ENCODE peak calls at places on chromosome 17, in nine cellular contexts. One of them, this sample, is unnamed.

GRCh38 chr17:2095536-2095910 is 40.6 kb downstream of the HIC1 start:
- DNase-seq in nucleus accumbens: no peak
- DNase-seq in COR-L47: no peak
- DNase-seq in lower leg skin: no peak
- DNase-seq in hippocampal formation: no peak
- DNase-seq in Right ventricle myocardium superior: no peak
- DNase-seq in cerebellum: no peak
- DNase-seq in T-helper 2 cell: no peak
- DNase-seq in GF-D8: no peak
- DNase-seq in this sample: peak

GRCh38 chr17:16989953-16990860 is 18.3 kb upstream of the TNFRSF13B start:
- DNase-seq in nucleus accumbens: no peak
- DNase-seq in COR-L47: no peak
- DNase-seq in lower leg skin: peak
- DNase-seq in hippocampal formation: no peak
- DNase-seq in Right ventricle myocardium superior: no peak
- DNase-seq in cerebellum: peak
- DNase-seq in T-helper 2 cell: no peak
- DNase-seq in GF-D8: no peak
- DNase-seq in this sample: no peak

GRCh38 chr17:49217651-49218413 is 7.3 kb downstream of the ABI3 start:
- DNase-seq in nucleus accumbens: no peak
- DNase-seq in COR-L47: no peak
- DNase-seq in lower leg skin: peak
- DNase-seq in hippocampal formation: peak
- DNase-seq in Right ventricle myocardium superior: peak
- DNase-seq in cerebellum: no peak
- DNase-seq in T-helper 2 cell: peak
- DNase-seq in GF-D8: peak
- DNase-seq in this sample: peak

GRCh38 chr17:13085578-13085977 is 67.8 kb upstream of the ELAC2 start:
- DNase-seq in nucleus accumbens: no peak
- DNase-seq in COR-L47: no peak
- DNase-seq in lower leg skin: no peak
- DNase-seq in hippocampal formation: no peak
- DNase-seq in Right ventricle myocardium superior: no peak
- DNase-seq in cerebellum: no peak
- DNase-seq in T-helper 2 cell: no peak
- DNase-seq in GF-D8: no peak
- DNase-seq in this sample: no peak

GRCh38 chr17:35256629-35257028 is 13.8 kb downstream of the SLFN5 start:
- DNase-seq in nucleus accumbens: no peak
- DNase-seq in COR-L47: no peak
- DNase-seq in lower leg skin: no peak
- DNase-seq in hippocampal formation: no peak
- DNase-seq in Right ventricle myocardium superior: no peak
- DNase-seq in cerebellum: no peak
- DNase-seq in T-helper 2 cell: no peak
- DNase-seq in GF-D8: no peak
- DNase-seq in this sample: no peak

GRCh38 chr17:48131216-48131824 is 23.8 kb downstream of the SNX11 start:
- DNase-seq in nucleus accumbens: no peak
- DNase-seq in COR-L47: peak
- DNase-seq in lower leg skin: peak
- DNase-seq in hippocampal formation: peak
- DNase-seq in Right ventricle myocardium superior: no peak
- DNase-seq in cerebellum: peak
- DNase-seq in T-helper 2 cell: peak
- DNase-seq in GF-D8: no peak
- DNase-seq in this sample: peak

GRCh38 chr17:44376124-44376523 is 12.5 kb upstream of the FAM171A2 start:
- DNase-seq in nucleus accumbens: no peak
- DNase-seq in COR-L47: no peak
- DNase-seq in lower leg skin: no peak
- DNase-seq in hippocampal formation: no peak
- DNase-seq in Right ventricle myocardium superior: peak
- DNase-seq in cerebellum: no peak
- DNase-seq in T-helper 2 cell: no peak
- DNase-seq in GF-D8: no peak
- DNase-seq in this sample: peak

GRCh38 chr17:42266918-42267766 is 9.0 kb downstream of the STAT5B start:
- DNase-seq in nucleus accumbens: no peak
- DNase-seq in COR-L47: no peak
- DNase-seq in lower leg skin: no peak
- DNase-seq in hippocampal formation: no peak
- DNase-seq in Right ventricle myocardium superior: no peak
- DNase-seq in cerebellum: no peak
- DNase-seq in T-helper 2 cell: peak
- DNase-seq in GF-D8: peak
- DNase-seq in this sample: no peak

GRCh38 chr17:62681939-62682381 is 54.5 kb downstream of the MRC2 start:
- DNase-seq in nucleus accumbens: no peak
- DNase-seq in COR-L47: no peak
- DNase-seq in lower leg skin: no peak
- DNase-seq in hippocampal formation: peak
- DNase-seq in Right ventricle myocardium superior: no peak
- DNase-seq in cerebellum: no peak
- DNase-seq in T-helper 2 cell: no peak
- DNase-seq in GF-D8: no peak
- DNase-seq in this sample: peak

GRCh38 chr17:19322861-19323260 is 39.7 kb downstream of the B9D1 start:
- DNase-seq in nucleus accumbens: no peak
- DNase-seq in COR-L47: no peak
- DNase-seq in lower leg skin: no peak
- DNase-seq in hippocampal formation: no peak
- DNase-seq in Right ventricle myocardium superior: no peak
- DNase-seq in cerebellum: no peak
- DNase-seq in T-helper 2 cell: no peak
- DNase-seq in GF-D8: no peak
- DNase-seq in this sample: no peak

GRCh38 chr17:48726916-48727286 is 1.6 kb downstream of the HOXB13 start:
- DNase-seq in nucleus accumbens: no peak
- DNase-seq in COR-L47: no peak
- DNase-seq in lower leg skin: no peak
- DNase-seq in hippocampal formation: no peak
- DNase-seq in Right ventricle myocardium superior: no peak
- DNase-seq in cerebellum: no peak
- DNase-seq in T-helper 2 cell: no peak
- DNase-seq in GF-D8: no peak
- DNase-seq in this sample: no peak

GRCh38 chr17:82300707-82301270 is 16.6 kb downstream of the CD7 start:
- DNase-seq in nucleus accumbens: no peak
- DNase-seq in COR-L47: peak
- DNase-seq in lower leg skin: peak
- DNase-seq in hippocampal formation: peak
- DNase-seq in Right ventricle myocardium superior: peak
- DNase-seq in cerebellum: peak
- DNase-seq in T-helper 2 cell: peak
- DNase-seq in GF-D8: no peak
- DNase-seq in this sample: peak

GRCh38 chr17:37732313-37732712 is 12.5 kb downstream of the HNF1B start:
- DNase-seq in nucleus accumbens: no peak
- DNase-seq in COR-L47: no peak
- DNase-seq in lower leg skin: no peak
- DNase-seq in hippocampal formation: no peak
- DNase-seq in Right ventricle myocardium superior: no peak
- DNase-seq in cerebellum: no peak
- DNase-seq in T-helper 2 cell: no peak
- DNase-seq in GF-D8: no peak
- DNase-seq in this sample: no peak

GRCh38 chr17:82858376-82859126 is 18.7 kb upstream of the ZNF750 start:
- DNase-seq in nucleus accumbens: no peak
- DNase-seq in COR-L47: no peak
- DNase-seq in lower leg skin: no peak
- DNase-seq in hippocampal formation: no peak
- DNase-seq in Right ventricle myocardium superior: no peak
- DNase-seq in cerebellum: no peak
- DNase-seq in T-helper 2 cell: no peak
- DNase-seq in GF-D8: no peak
- DNase-seq in this sample: no peak

GRCh38 chr17:43641416-43641815 is 20.3 kb downstream of the MEOX1 start:
- DNase-seq in nucleus accumbens: no peak
- DNase-seq in COR-L47: no peak
- DNase-seq in lower leg skin: no peak
- DNase-seq in hippocampal formation: no peak
- DNase-seq in Right ventricle myocardium superior: no peak
- DNase-seq in cerebellum: no peak
- DNase-seq in T-helper 2 cell: no peak
- DNase-seq in GF-D8: no peak
- DNase-seq in this sample: peak

GRCh38 chr17:80123791-80124190 is 22.4 kb downstream of the GAA start:
- DNase-seq in nucleus accumbens: no peak
- DNase-seq in COR-L47: no peak
- DNase-seq in lower leg skin: peak
- DNase-seq in hippocampal formation: no peak
- DNase-seq in Right ventricle myocardium superior: no peak
- DNase-seq in cerebellum: no peak
- DNase-seq in T-helper 2 cell: no peak
- DNase-seq in GF-D8: no peak
- DNase-seq in this sample: no peak

GRCh38 chr17:80069886-80070177 is 31.5 kb upstream of the GAA start:
- DNase-seq in nucleus accumbens: no peak
- DNase-seq in COR-L47: no peak
- DNase-seq in lower leg skin: no peak
- DNase-seq in hippocampal formation: no peak
- DNase-seq in Right ventricle myocardium superior: peak
- DNase-seq in cerebellum: no peak
- DNase-seq in T-helper 2 cell: no peak
- DNase-seq in GF-D8: no peak
- DNase-seq in this sample: no peak

GRCh38 chr17:47735536-47736011 is 2.5 kb downstream of the TBX21 start:
- DNase-seq in nucleus accumbens: no peak
- DNase-seq in COR-L47: no peak
- DNase-seq in lower leg skin: no peak
- DNase-seq in hippocampal formation: no peak
- DNase-seq in Right ventricle myocardium superior: no peak
- DNase-seq in cerebellum: no peak
- DNase-seq in T-helper 2 cell: no peak
- DNase-seq in GF-D8: no peak
- DNase-seq in this sample: no peak

GRCh38 chr17:46995841-46996571 is 17.0 kb upstream of the RPRML start:
- DNase-seq in nucleus accumbens: no peak
- DNase-seq in COR-L47: no peak
- DNase-seq in lower leg skin: no peak
- DNase-seq in hippocampal formation: no peak
- DNase-seq in Right ventricle myocardium superior: no peak
- DNase-seq in cerebellum: no peak
- DNase-seq in T-helper 2 cell: no peak
- DNase-seq in GF-D8: no peak
- DNase-seq in this sample: no peak

GRCh38 chr17:73133911-73134649 is 30.7 kb upstream of the SSTR2 start:
- DNase-seq in nucleus accumbens: no peak
- DNase-seq in COR-L47: no peak
- DNase-seq in lower leg skin: no peak
- DNase-seq in hippocampal formation: no peak
- DNase-seq in Right ventricle myocardium superior: no peak
- DNase-seq in cerebellum: no peak
- DNase-seq in T-helper 2 cell: no peak
- DNase-seq in GF-D8: peak
- DNase-seq in this sample: no peak

GRCh38 chr17:1574697-1575471 is 12.3 kb upstream of the PITPNA start:
- DNase-seq in nucleus accumbens: no peak
- DNase-seq in COR-L47: no peak
- DNase-seq in lower leg skin: peak
- DNase-seq in hippocampal formation: no peak
- DNase-seq in Right ventricle myocardium superior: no peak
- DNase-seq in cerebellum: no peak
- DNase-seq in T-helper 2 cell: no peak
- DNase-seq in GF-D8: no peak
- DNase-seq in this sample: no peak

GRCh38 chr17:79078476-79079190 is 4.0 kb downstream of the ENGASE start:
- DNase-seq in nucleus accumbens: no peak
- DNase-seq in COR-L47: no peak
- DNase-seq in lower leg skin: no peak
- DNase-seq in hippocampal formation: no peak
- DNase-seq in Right ventricle myocardium superior: peak
- DNase-seq in cerebellum: no peak
- DNase-seq in T-helper 2 cell: no peak
- DNase-seq in GF-D8: no peak
- DNase-seq in this sample: no peak

GRCh38 chr17:49589556-49589885 is 13.8 kb downstream of the NXPH3 start:
- DNase-seq in nucleus accumbens: no peak
- DNase-seq in COR-L47: no peak
- DNase-seq in lower leg skin: no peak
- DNase-seq in hippocampal formation: no peak
- DNase-seq in Right ventricle myocardium superior: no peak
- DNase-seq in cerebellum: peak
- DNase-seq in T-helper 2 cell: no peak
- DNase-seq in GF-D8: no peak
- DNase-seq in this sample: no peak

GRCh38 chr17:48543854-48544355 is 1.0 kb downstream of the HOXB2 start:
- DNase-seq in nucleus accumbens: no peak
- DNase-seq in COR-L47: no peak
- DNase-seq in lower leg skin: no peak
- DNase-seq in hippocampal formation: no peak
- DNase-seq in Right ventricle myocardium superior: no peak
- DNase-seq in cerebellum: no peak
- DNase-seq in T-helper 2 cell: no peak
- DNase-seq in GF-D8: no peak
- DNase-seq in this sample: no peak

GRCh38 chr17:27466376-27466747 is 10.1 kb downstream of the KSR1 start:
- DNase-seq in nucleus accumbens: no peak
- DNase-seq in COR-L47: no peak
- DNase-seq in lower leg skin: no peak
- DNase-seq in hippocampal formation: no peak
- DNase-seq in Right ventricle myocardium superior: no peak
- DNase-seq in cerebellum: no peak
- DNase-seq in T-helper 2 cell: no peak
- DNase-seq in GF-D8: no peak
- DNase-seq in this sample: no peak

GRCh38 chr17:69945698-69946185 is 129.3 kb upstream of the KCNJ16 start:
- DNase-seq in nucleus accumbens: no peak
- DNase-seq in COR-L47: no peak
- DNase-seq in lower leg skin: no peak
- DNase-seq in hippocampal formation: no peak
- DNase-seq in Right ventricle myocardium superior: no peak
- DNase-seq in cerebellum: no peak
- DNase-seq in T-helper 2 cell: no peak
- DNase-seq in GF-D8: no peak
- DNase-seq in this sample: peak

GRCh38 chr17:32285286-32285685 is 19.7 kb downstream of the RHBDL3 start:
- DNase-seq in nucleus accumbens: no peak
- DNase-seq in COR-L47: no peak
- DNase-seq in lower leg skin: no peak
- DNase-seq in hippocampal formation: no peak
- DNase-seq in Right ventricle myocardium superior: no peak
- DNase-seq in cerebellum: no peak
- DNase-seq in T-helper 2 cell: no peak
- DNase-seq in GF-D8: no peak
- DNase-seq in this sample: no peak

GRCh38 chr17:50198026-50198669 is 3.3 kb downstream of the COL1A1 start:
- DNase-seq in nucleus accumbens: no peak
- DNase-seq in COR-L47: peak
- DNase-seq in lower leg skin: no peak
- DNase-seq in hippocampal formation: peak
- DNase-seq in Right ventricle myocardium superior: peak
- DNase-seq in cerebellum: no peak
- DNase-seq in T-helper 2 cell: peak
- DNase-seq in GF-D8: no peak
- DNase-seq in this sample: peak

GRCh38 chr17:77829871-77830799 is 128.4 kb upstream of the TNRC6C start:
- DNase-seq in nucleus accumbens: no peak
- DNase-seq in COR-L47: no peak
- DNase-seq in lower leg skin: no peak
- DNase-seq in hippocampal formation: no peak
- DNase-seq in Right ventricle myocardium superior: peak
- DNase-seq in cerebellum: no peak
- DNase-seq in T-helper 2 cell: no peak
- DNase-seq in GF-D8: no peak
- DNase-seq in this sample: peak

GRCh38 chr17:21239680-21240374 is 13.4 kb downstream of the NATD1 start:
- DNase-seq in nucleus accumbens: no peak
- DNase-seq in COR-L47: no peak
- DNase-seq in lower leg skin: no peak
- DNase-seq in hippocampal formation: no peak
- DNase-seq in Right ventricle myocardium superior: no peak
- DNase-seq in cerebellum: no peak
- DNase-seq in T-helper 2 cell: no peak
- DNase-seq in GF-D8: no peak
- DNase-seq in this sample: no peak

GRCh38 chr17:41914358-41914766 is 4.4 kb downstream of the ACLY start:
- DNase-seq in nucleus accumbens: no peak
- DNase-seq in COR-L47: no peak
- DNase-seq in lower leg skin: no peak
- DNase-seq in hippocampal formation: no peak
- DNase-seq in Right ventricle myocardium superior: peak
- DNase-seq in cerebellum: no peak
- DNase-seq in T-helper 2 cell: no peak
- DNase-seq in GF-D8: no peak
- DNase-seq in this sample: peak